ENCODE peak calls at places on chromosomes 11 and 22, in four cellular contexts. R is A549, K is K562, V is ovary. W is an unnamed sample. For H3K4me1, the result is how much of the 10 kb centered on the place peaks cover.

GRCh38 chr11:28400236-28401100 is 292.3 kb downstream of the METTL15 start:
- DNase-seq in K (no peak), V (no peak), R (no peak), W (no peak)

GRCh38 chr22:44215287-44215686 is 34.6 kb downstream of the PARVG start:
- DNase-seq in K (no peak), R (no peak), V (no peak), W (no peak)

GRCh38 chr22:32987081-32987631 is 71.0 kb downstream of the SYN3 start:
- DNase-seq in K (no peak), R (no peak), V (no peak), W (no peak)

GRCh38 chr11:24386551-24387404 is 110.1 kb upstream of the LUZP2 start:
- DNase-seq in V (no peak), R (no peak), K (no peak), W (no peak)

GRCh38 chr11:111573821-111574249 is 28.4 kb upstream of the SIK2 start:
- DNase-seq in K (no peak), V (no peak), R (no peak), W (no peak)

GRCh38 chr11:113546757-113547507 is 71.7 kb upstream of the DRD2 start:
- DNase-seq in R (no peak), K (no peak), V (no peak), W (no peak)

GRCh38 chr11:34223021-34223813 is 117.8 kb downstream of the NAT10 start:
- DNase-seq in V (peak), K (no peak), R (no peak), W (peak)

GRCh38 chr11:23205156-23205871 is 345.0 kb upstream of the CCDC179 start:
- DNase-seq in R (no peak), V (no peak), K (no peak), W (no peak)

GRCh38 chr11:97847730-97848129 is 1173.0 kb upstream of the CNTN5 start:
- DNase-seq in R (no peak), V (no peak), K (no peak), W (no peak)

GRCh38 chr11:128515766-128516466 is 71.4 kb downstream of the ETS1 start:
- DNase-seq in K (no peak), R (no peak), V (no peak), W (no peak)

GRCh38 chr11:69403556-69404215 is 77.8 kb upstream of the LINC01488 start:
- DNase-seq in V (no peak), K (no peak), R (peak), W (no peak)

GRCh38 chr11:88424881-88425280 is 87.3 kb upstream of the CTSC start:
- DNase-seq in V (no peak), K (no peak), R (no peak), W (no peak)

GRCh38 chr11:3617990-3618389 is 23.8 kb downstream of the ART5 start:
- DNase-seq in V (no peak), K (no peak), R (no peak), W (no peak)

GRCh38 chr11:95849087-95849825 is 59.0 kb downstream of the CEP57 start:
- DNase-seq in K (peak), V (peak), R (peak), W (no peak)

GRCh38 chr11:93131709-93132108 is 66.1 kb downstream of the SLC36A4 start:
- DNase-seq in R (no peak), V (no peak), K (no peak), W (no peak)

GRCh38 chr11:22342599-22343138 is 4.5 kb downstream of the SLC17A6 start:
- DNase-seq in K (no peak), V (no peak), R (no peak), W (no peak)

GRCh38 chr22:38843201-38843715 is 570 bp downstream of the NPTXR start:
- DNase-seq in R (peak), K (peak), V (peak), W (no peak)

GRCh38 chr11:128279861-128280260 is 307.5 kb downstream of the ETS1 start:
- DNase-seq in V (no peak), K (no peak), R (no peak), W (no peak)

GRCh38 chr11:123482225-123482624 is 52.2 kb downstream of the GRAMD1B start:
- DNase-seq in R (no peak), K (no peak), V (no peak), W (no peak)

GRCh38 chr11:123483058-123483457 is 53.0 kb downstream of the GRAMD1B start:
- DNase-seq in K (no peak), V (no peak), R (peak), W (no peak)

GRCh38 chr11:123481647-123482046 is 51.6 kb downstream of the GRAMD1B start:
- DNase-seq in K (no peak), V (no peak), R (no peak), W (no peak)

GRCh38 chr11:123483465-123483864 is 53.4 kb downstream of the GRAMD1B start:
- DNase-seq in V (no peak), R (no peak), K (no peak), W (no peak)

DNA sequence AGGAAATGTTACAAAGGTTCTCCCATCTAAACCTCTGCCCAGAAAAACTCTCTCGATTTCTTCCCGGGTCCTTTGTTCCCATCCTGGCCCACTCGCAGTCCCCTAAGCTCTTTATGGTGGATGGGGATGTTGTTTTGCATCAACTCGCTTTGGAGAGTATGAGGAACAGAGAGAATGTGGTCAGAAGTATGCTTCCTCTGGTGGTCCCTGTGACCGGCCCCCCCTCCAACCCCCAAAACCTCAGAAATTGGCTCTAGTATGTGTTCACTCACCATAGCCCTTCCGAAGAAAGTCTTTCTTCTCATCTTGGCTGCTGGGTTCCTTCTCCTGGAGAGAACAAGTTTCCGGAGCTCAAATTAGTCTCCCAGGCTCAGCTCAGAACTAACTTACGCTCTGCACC is 54.4 kb downstream of the GRAMD1B start:
- DNase-seq in K (no peak), V (no peak), R (no peak), W (no peak)
- TF ChIP-seq EP300 in K (no peak), V (no peak), R (no peak), W (no peak)

GRCh38 chr22:50676661-50677492 is 4.3 kb downstream of the SHANK3 start:
- DNase-seq in V (no peak), R (no peak), K (no peak), W (no peak)

GRCh38 chr22:50677493-50678217 is 5.0 kb downstream of the SHANK3 start:
- DNase-seq in K (no peak), V (no peak), R (no peak), W (no peak)

GRCh38 chr22:50674606-50675552 is 2.3 kb downstream of the SHANK3 start:
- DNase-seq in R (no peak), V (no peak), K (peak), W (no peak)

GRCh38 chr22:50675553-50676199 is 3.1 kb downstream of the SHANK3 start:
- DNase-seq in K (peak), V (no peak), R (no peak), W (no peak)

GRCh38 chr22:50676211-50676636 is 3.6 kb downstream of the SHANK3 start:
- DNase-seq in K (peak), R (no peak), V (no peak), W (no peak)
- H3K4me3 ChIP-seq in K (no peak), R (no peak), V (no peak), W (no peak)

GRCh38 chr11:65492387-65492636 is 6.5 kb upstream of the MALAT1 start:
- DNase-seq in V (no peak), R (no peak), K (no peak), W (no peak)
- H3K4me1 ChIP-seq in V (half or more), R (half or more), K (half or more), W (half or more)

DNA sequence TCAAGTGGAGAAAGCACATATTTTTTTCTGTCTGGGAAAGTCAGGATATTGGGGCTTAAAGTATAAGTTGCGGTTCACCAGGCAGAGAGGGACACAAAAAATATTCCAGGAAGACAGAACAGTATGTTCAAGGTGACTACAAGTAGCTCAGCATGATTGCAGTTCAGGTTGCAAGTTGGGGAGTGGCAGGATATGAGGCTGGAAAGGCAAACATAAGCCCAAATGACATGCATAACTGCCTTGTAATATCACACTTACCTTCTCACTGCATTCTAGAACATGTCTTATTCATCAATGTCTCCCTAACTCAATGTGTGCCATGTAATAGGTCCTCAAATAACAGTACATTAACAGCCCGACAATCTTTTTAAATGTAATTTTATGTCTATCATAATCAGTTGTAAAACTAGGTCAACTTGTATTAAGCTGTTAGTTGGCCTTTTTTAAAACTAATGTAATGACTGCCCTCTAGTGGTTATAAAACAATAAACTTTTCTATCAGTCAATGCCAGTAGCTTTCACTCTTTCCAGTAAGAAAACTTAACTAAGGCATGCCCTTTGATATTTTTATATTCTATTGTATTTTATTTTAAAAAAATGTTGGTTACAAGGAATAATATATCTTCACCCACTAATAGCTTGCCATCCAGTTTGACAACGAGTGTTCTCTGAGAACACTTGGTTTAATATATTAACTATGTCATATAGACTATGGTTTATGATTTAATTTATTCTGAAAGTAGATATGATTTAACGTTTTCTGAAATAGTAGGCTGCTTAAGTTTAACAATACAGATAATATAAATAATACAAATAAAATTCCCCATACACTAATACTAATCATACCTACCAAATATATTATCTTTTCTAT is 39.4 kb upstream of the CFAP300 start:
- DNase-seq in V (no peak), R (peak), K (peak), W (no peak)
- TF ChIP-seq EP300 in V (no peak), R (peak), K (no peak), W (no peak)

DNA sequence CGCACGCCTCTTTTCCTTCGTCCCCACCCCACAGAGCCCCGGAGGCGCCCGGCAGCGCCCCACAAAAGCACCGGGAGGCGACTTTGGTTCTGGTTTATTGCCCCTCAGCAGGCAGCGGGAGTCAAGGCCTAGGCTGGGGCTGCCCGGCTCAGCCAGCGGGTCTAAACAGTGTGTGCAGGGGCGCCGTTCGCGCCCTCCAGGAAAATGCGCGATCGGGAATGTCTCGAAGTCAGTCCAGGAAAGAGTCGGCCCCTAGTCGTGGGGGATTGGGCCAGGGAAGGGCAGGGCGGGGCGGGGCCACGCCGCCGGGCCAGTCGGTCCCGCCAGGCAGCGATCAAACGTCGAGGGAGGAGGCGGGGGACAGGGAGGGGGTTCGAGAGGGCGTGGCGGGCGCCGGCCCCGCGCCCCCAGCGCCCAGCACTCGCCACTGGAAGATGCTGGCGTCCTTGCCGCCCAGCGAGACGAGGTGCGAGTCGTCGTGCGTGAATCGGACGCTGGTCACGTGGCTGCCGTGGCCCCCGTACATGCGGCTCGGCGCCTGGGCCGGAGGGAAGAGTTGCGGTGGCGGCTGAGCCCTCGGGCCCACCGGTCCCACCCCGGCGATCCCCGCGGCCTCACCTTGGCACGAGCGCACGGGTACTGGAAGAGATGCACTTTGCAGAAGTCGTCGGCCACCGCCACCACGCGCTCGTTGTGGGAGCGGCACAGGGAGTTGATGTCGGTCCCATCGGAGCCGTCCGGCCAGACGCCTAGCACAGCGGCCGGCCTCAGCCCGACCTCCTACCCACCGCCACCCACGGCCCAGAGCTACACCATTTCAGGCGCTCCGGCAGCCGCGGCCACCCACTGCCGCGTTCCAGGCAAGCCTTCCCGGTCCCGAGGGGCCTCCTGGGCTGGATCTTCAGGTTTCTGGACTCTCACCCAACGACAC is 741 bp upstream of the MTA2 start:
- DNase-seq in V (peak), K (peak), R (no peak), W (peak)
- H3K4me3 ChIP-seq in V (peak), K (peak), R (peak), W (peak)

GRCh38 chr11:126991596-126991995 is 9.0 kb downstream of the KIRREL3 start:
- DNase-seq in V (no peak), R (no peak), K (no peak), W (no peak)
- H3K4me1 ChIP-seq in V (under half), R (half or more), K (under half), W (under half)

GRCh38 chr11:80315263-80315662 is 874.4 kb upstream of the TENM4 start:
- DNase-seq in K (no peak), V (no peak), R (no peak), W (no peak)
- TF ChIP-seq EP300 in K (no peak), V (no peak), R (no peak), W (no peak)

GRCh38 chr11:60457576-60457975 is 1.9 kb downstream of the MS4A1 start:
- DNase-seq in K (no peak), V (no peak), R (no peak), W (no peak)
- H3K4me3 ChIP-seq in K (no peak), V (no peak), R (no peak), W (no peak)